ENCODE peak calls at places on chromosomes 1 and 21, in seven cellular contexts. F is WTC11, U is body of pancreas, H is choroid plexus epithelial cell, C is foreskin fibroblast, E is HCT116, V is bronchial epithelial cell. R is an unnamed sample.

GRCh38 chr1:200409203-200409760 is 554 bp downstream of the ZNF281 start:
- DNase-seq in E (no peak), V (no peak), H (peak; percentile 57), F (peak; percentile 61), U (peak; percentile 34), C (peak; percentile 57), R (peak; percentile 69)

GRCh38 chr1:219020846-219021245 is 152.8 kb upstream of the LYPLAL1 start:
- DNase-seq in V (no peak), E (no peak), H (no peak), C (no peak), U (no peak), F (no peak), R (no peak)

GRCh38 chr1:2786329-2787162 is 14.9 kb downstream of the TTC34 start:
- DNase-seq in U (peak; percentile 50), H (no peak), F (peak; percentile 79), V (no peak), C (no peak), E (no peak), R (peak; percentile 60)

GRCh38 chr1:167439301-167439988 is 78.9 kb downstream of the CD247 start:
- DNase-seq in H (peak; percentile 41), E (no peak), C (peak; percentile 72), V (peak; percentile 28), U (peak; percentile 28), F (peak; percentile 70), R (peak; percentile 46)

GRCh38 chr1:184513421-184513820 is 126.6 kb downstream of the C1orf21 start:
- DNase-seq in C (peak; percentile 21), E (no peak), U (no peak), F (no peak), V (peak; percentile 8), H (no peak), R (no peak)

GRCh38 chr1:110990541-110990940 is 26.8 kb upstream of the LRIF1 start:
- DNase-seq in U (no peak), H (no peak), F (no peak), E (no peak), C (no peak), V (no peak), R (no peak)

GRCh38 chr21:44848821-44849521 is 24.5 kb downstream of the PTTG1IP start:
- DNase-seq in F (no peak), C (no peak), U (peak; percentile 21), H (no peak), V (no peak), E (no peak), R (no peak)

GRCh38 chr1:203638914-203639313 is 12.3 kb downstream of the ATP2B4 start:
- DNase-seq in H (no peak), E (no peak), V (peak; percentile 43), U (no peak), F (no peak), C (peak; percentile 63), R (peak; percentile 60)

GRCh38 chr1:14506471-14506870 is 92.0 kb upstream of the KAZN start:
- DNase-seq in V (no peak), H (no peak), F (no peak), C (no peak), E (no peak), U (no peak), R (no peak)

GRCh38 chr1:178066904-178067531 is 26.9 kb upstream of the RASAL2 start:
- DNase-seq in U (no peak), E (no peak), F (no peak), C (no peak), H (no peak), V (no peak), R (no peak)

GRCh38 chr21:44949161-44950015 is 9.6 kb downstream of the SLX9 start:
- DNase-seq in E (peak; percentile 42), V (peak; percentile 52), F (peak; percentile 97), H (peak; percentile 77), C (peak; percentile 79), U (peak; percentile 86), R (peak; percentile 93)

GRCh38 chr1:6162773-6163172 is 17.3 kb downstream of the CHD5 start:
- DNase-seq in H (no peak), E (no peak), F (peak; percentile 67), C (no peak), V (no peak), U (no peak), R (peak; percentile 50)

GRCh38 chr1:60090662-60091061 is 17.1 kb upstream of the C1orf87 start:
- DNase-seq in E (no peak), F (no peak), U (no peak), C (no peak), V (no peak), H (no peak), R (no peak)

GRCh38 chr1:183270541-183271141 is 84.6 kb downstream of the LAMC2 start:
- DNase-seq in C (peak; percentile 97), F (no peak), H (peak; percentile 66), V (no peak), U (no peak), E (no peak), R (no peak)

GRCh38 chr1:12460911-12461621 is 156.9 kb downstream of the DHRS3 start:
- DNase-seq in C (peak; percentile 65), H (peak; percentile 63), U (peak; percentile 84), E (no peak), V (no peak), F (no peak), R (peak; percentile 8)

GRCh38 chr1:115539736-115540135 is 102.0 kb upstream of the VANGL1 start:
- DNase-seq in E (no peak), F (no peak), H (peak; percentile 36), C (no peak), V (no peak), U (no peak), R (no peak)

GRCh38 chr1:154352581-154353459 is 27.5 kb downstream of the ATP8B2 start:
- DNase-seq in C (peak; percentile 71), H (peak; percentile 63), V (peak; percentile 20), E (no peak), U (peak; percentile 74), F (peak; percentile 73), R (peak; percentile 90)

GRCh38 chr1:154351363-154352068 is 26.2 kb downstream of the ATP8B2 start:
- DNase-seq in F (no peak), U (peak; percentile 81), C (no peak), V (peak; percentile 51), H (no peak), E (no peak), R (no peak)

GRCh38 chr1:154352245-154352580 is 26.9 kb downstream of the ATP8B2 start:
- DNase-seq in C (no peak), V (no peak), U (no peak), H (no peak), E (no peak), F (no peak), R (no peak)

GRCh38 chr1:154353966-154354365 is 28.6 kb downstream of the ATP8B2 start:
- DNase-seq in V (no peak), C (no peak), F (no peak), E (no peak), H (no peak), U (no peak), R (no peak)

DNA sequence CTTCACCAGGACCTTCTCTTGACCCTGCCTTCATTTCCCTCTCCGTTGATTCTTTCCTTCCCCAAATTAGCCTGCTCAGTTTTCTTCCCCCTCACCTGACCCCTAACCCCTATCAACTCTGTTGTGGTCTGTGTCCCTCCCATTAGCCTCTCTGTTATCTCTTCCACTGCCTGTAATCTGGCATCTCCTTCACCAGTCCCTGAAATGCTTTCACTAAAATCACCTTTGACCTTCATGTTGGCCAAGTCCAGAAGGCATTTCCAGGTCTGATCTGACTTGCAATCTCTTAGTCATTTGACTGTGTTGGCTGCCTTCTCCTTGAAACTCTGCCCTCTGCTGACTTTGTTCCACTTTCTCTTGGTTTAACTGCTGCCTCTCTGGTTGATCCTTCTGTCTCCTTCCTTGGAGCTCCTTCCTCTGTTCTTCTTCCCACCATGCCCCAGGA is 28.2 kb downstream of the ATP8B2 start:
- DNase-seq in V (peak; percentile 55), H (peak; percentile 57), E (peak; percentile 26), C (peak; percentile 77), U (peak; percentile 64), F (no peak), R (no peak)
- TF ChIP-seq CTCF in V (peak; percentile 52), H (peak; percentile 48), E (peak; percentile 33), C (peak; percentile 33), U (peak; percentile 50), F (no peak), R (peak; percentile 67)

GRCh38 chr1:23530750-23531651 is at the start of gene E2F2:
- DNase-seq in H (peak; percentile 88), V (peak; percentile 51), E (peak; percentile 81), F (peak; percentile 78), U (peak; percentile 92), C (peak; percentile 96), R (peak; percentile 89)
- TF ChIP-seq CTCF in H (peak; percentile 32), V (peak; percentile 17), E (no peak), F (no peak), U (no peak), C (no peak), R (peak; percentile 18)

GRCh38 chr1:24855474-24855873 is 74.6 kb downstream of the RUNX3 start:
- DNase-seq in U (no peak), C (no peak), E (no peak), H (no peak), V (no peak), F (no peak), R (no peak)

GRCh38 chr1:24853656-24854055 is 76.4 kb downstream of the RUNX3 start:
- DNase-seq in H (no peak), F (no peak), V (no peak), C (no peak), E (no peak), U (no peak), R (no peak)

GRCh38 chr1:24850353-24850905 is 79.6 kb downstream of the RUNX3 start:
- DNase-seq in E (no peak), H (peak; percentile 50), V (no peak), U (no peak), F (no peak), C (no peak), R (no peak)

GRCh38 chr1:24847995-24848857 is 81.8 kb downstream of the RUNX3 start:
- DNase-seq in V (peak; percentile 76), H (peak; percentile 90), E (peak; percentile 58), U (peak; percentile 91), F (peak; percentile 97), C (peak; percentile 95), R (peak; percentile 88)

DNA sequence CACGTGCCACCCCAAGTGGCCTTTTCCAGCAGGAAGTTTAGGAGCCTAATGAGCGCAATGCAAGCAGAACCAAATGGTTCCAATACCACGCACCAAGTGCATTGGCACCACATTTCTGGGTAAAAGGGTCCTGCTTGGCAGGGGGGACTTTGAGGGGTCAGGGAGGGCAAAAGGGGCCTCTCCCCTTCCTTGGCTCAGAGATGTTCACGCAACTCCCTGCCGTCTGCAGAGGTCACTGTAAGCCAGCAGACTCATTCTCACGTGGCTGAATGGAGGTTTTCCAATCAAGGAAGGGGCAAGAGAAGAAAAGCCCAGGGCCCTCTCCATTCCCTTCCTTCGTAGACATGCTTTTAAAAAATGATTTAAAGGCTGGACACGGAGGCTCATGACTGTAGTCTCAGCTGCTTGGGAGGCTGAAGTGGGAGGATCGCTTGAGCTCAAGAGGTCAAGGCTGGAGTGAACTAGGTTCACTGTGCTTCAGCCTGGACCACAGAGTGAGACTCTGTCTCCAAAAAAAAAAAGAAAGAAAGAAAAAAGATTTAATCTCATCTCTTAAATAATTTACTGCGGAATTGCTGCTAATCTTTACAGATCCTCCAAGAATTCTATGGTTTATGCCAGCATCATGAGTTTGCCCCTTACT is 80.3 kb downstream of the RUNX3 start:
- DNase-seq in F (no peak), V (peak; percentile 21), H (peak; percentile 53), C (peak; percentile 35), E (no peak), U (no peak), R (peak; percentile 59)
- TF ChIP-seq CTCF in F (no peak), V (peak; percentile 50), H (peak; percentile 31), C (peak; percentile 9), E (peak; percentile 70), U (peak; percentile 16), R (peak; percentile 79)

GRCh38 chr1:106836708-106837107 is 219.8 kb upstream of the PRMT6 start:
- DNase-seq in U (no peak), E (no peak), H (no peak), F (no peak), V (no peak), C (no peak), R (no peak)

GRCh38 chr1:106831511-106831910 is 225.0 kb upstream of the PRMT6 start:
- DNase-seq in C (peak; percentile 2), F (no peak), V (no peak), U (no peak), E (no peak), H (peak; percentile 1), R (no peak)
- TF ChIP-seq CTCF in C (no peak), F (no peak), V (no peak), U (no peak), E (no peak), H (no peak), R (no peak)

R was measured in WERI-Rb-1.